ENCODE peak calls at places on chromosomes 16 and 17, in four cellular contexts. One of them, this sample, is unnamed.

GRCh38 chr17:18115517-18115916 is 7.0 kb downstream of the MYO15A start:
- DNase-seq in H1: no peak
- DNase-seq in IMR-90: no peak
- DNase-seq in A549: no peak
- DNase-seq in this sample: no peak

GRCh38 chr16:88781140-88782077 is 3.6 kb downstream of the PIEZO1 start:
- DNase-seq in IMR-90: no peak
- DNase-seq in H1: no peak
- DNase-seq in A549: no peak
- DNase-seq in this sample: no peak

GRCh38 chr17:73546770-73547345 is 97.4 kb downstream of the SDK2 start:
- DNase-seq in H1: peak
- DNase-seq in A549: peak
- DNase-seq in IMR-90: no peak
- DNase-seq in this sample: peak

GRCh38 chr17:41971721-41972523 is 5.3 kb downstream of the CNP start:
- DNase-seq in A549: no peak
- DNase-seq in IMR-90: no peak
- DNase-seq in H1: no peak
- DNase-seq in this sample: no peak

GRCh38 chr17:33375783-33376182 is 82.7 kb upstream of the ASIC2 start:
- DNase-seq in H1: no peak
- DNase-seq in A549: no peak
- DNase-seq in IMR-90: no peak
- DNase-seq in this sample: no peak

GRCh38 chr17:70423562-70423961 is 254.2 kb downstream of the KCNJ2 start:
- DNase-seq in A549: no peak
- DNase-seq in IMR-90: no peak
- DNase-seq in H1: no peak
- DNase-seq in this sample: no peak

GRCh38 chr16:70250748-70251650 is 741 bp downstream of the EXOSC6 start:
- DNase-seq in H1: peak
- DNase-seq in IMR-90: peak
- DNase-seq in A549: peak
- DNase-seq in this sample: peak

GRCh38 chr16:87410958-87411357 is 18.8 kb downstream of the MAP1LC3B start:
- DNase-seq in IMR-90: no peak
- DNase-seq in H1: no peak
- DNase-seq in A549: no peak
- DNase-seq in this sample: no peak

GRCh38 chr17:29918922-29919856 is 10.8 kb downstream of the SSH2 start:
- DNase-seq in IMR-90: peak
- DNase-seq in H1: no peak
- DNase-seq in A549: no peak
- DNase-seq in this sample: no peak

GRCh38 chr17:546456-546855 is 168.2 kb downstream of the VPS53 start:
- DNase-seq in H1: no peak
- DNase-seq in A549: no peak
- DNase-seq in IMR-90: no peak
- DNase-seq in this sample: no peak

GRCh38 chr16:19389246-19389645 is 28.4 kb upstream of the TMC5 start:
- DNase-seq in H1: peak
- DNase-seq in IMR-90: no peak
- DNase-seq in A549: peak
- DNase-seq in this sample: peak

GRCh38 chr16:29012913-29013641 is 28.2 kb downstream of the LAT start:
- DNase-seq in IMR-90: peak
- DNase-seq in H1: no peak
- DNase-seq in A549: no peak
- DNase-seq in this sample: no peak

GRCh38 chr17:14351493-14351892 is 50.6 kb downstream of the HS3ST3B1 start:
- DNase-seq in IMR-90: peak
- DNase-seq in H1: no peak
- DNase-seq in A549: no peak
- DNase-seq in this sample: no peak

GRCh38 chr17:46109603-46110189 is 83.5 kb downstream of the KANSL1 start:
- DNase-seq in H1: no peak
- DNase-seq in IMR-90: no peak
- DNase-seq in A549: no peak
- DNase-seq in this sample: no peak

GRCh38 chr17:75834279-75834920 is 9.8 kb downstream of the UNC13D start:
- DNase-seq in H1: no peak
- DNase-seq in IMR-90: no peak
- DNase-seq in A549: no peak
- DNase-seq in this sample: no peak

GRCh38 chr16:17407321-17407720 is 63.4 kb downstream of the XYLT1 start:
- DNase-seq in H1: no peak
- DNase-seq in A549: no peak
- DNase-seq in IMR-90: no peak
- DNase-seq in this sample: no peak

GRCh38 chr17:81196505-81197408 is 26.0 kb downstream of the CEP131 start:
- DNase-seq in A549: no peak
- DNase-seq in IMR-90: no peak
- DNase-seq in H1: no peak
- DNase-seq in this sample: no peak

GRCh38 chr17:29526322-29526721 is 40.5 kb downstream of the ABHD15 start:
- DNase-seq in A549: peak
- DNase-seq in H1: no peak
- DNase-seq in IMR-90: no peak
- DNase-seq in this sample: no peak

GRCh38 chr17:76502326-76503211 is 1.3 kb upstream of the RHBDF2 start:
- DNase-seq in H1: no peak
- DNase-seq in A549: no peak
- DNase-seq in IMR-90: no peak
- DNase-seq in this sample: no peak

DNA sequence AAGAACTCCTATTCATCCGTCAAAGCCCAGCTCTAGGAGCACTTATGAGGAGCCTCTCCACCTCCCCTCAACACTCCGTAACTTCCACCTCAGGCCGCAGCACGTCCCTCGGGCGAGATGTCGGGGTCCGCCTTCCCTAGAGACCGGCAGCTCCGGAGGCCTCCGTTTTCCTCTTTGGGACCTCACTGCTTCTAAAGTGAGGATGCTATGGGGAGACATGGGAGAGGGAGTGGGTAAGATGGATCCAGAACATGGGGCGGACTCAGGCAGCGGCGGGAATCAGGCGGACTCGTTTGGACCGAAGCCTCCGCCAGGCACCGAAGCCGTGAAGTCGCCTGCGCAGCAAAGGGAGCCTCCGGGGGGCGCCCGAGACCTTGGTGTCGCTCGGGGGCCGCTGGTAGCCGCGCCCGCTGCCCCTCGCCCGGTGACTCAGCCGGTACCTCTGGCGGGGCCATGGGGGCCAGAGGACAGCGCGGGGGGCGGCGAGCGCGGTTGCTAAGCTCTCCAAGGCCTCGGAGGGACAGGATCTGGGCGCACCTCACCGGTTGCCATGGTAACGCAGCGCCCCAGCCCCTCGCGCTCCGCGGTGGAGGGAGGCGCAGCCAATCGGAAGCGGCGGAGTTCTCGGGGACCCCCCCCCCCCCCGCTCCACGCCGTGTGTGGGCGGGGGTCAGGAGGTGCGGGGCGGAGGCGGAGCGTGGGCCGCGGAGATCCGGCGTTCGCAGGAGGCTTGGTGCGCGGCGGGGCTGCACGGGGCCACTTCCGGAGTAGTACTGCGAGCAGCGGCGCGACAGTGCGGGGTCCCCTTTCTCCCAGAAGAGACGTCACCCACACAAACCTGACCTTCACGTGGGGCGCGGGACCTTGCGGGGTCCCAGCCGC is 1.3 kb upstream of the HIC1 start:
- DNase-seq in IMR-90: peak
- DNase-seq in H1: peak
- DNase-seq in A549: peak
- DNase-seq in this sample: peak
- TF ChIP-seq RFX5 in IMR-90: peak
- TF ChIP-seq RFX5 in H1: no peak
- TF ChIP-seq RFX5 in A549: peak
- TF ChIP-seq RFX5 in this sample: no peak

DNA sequence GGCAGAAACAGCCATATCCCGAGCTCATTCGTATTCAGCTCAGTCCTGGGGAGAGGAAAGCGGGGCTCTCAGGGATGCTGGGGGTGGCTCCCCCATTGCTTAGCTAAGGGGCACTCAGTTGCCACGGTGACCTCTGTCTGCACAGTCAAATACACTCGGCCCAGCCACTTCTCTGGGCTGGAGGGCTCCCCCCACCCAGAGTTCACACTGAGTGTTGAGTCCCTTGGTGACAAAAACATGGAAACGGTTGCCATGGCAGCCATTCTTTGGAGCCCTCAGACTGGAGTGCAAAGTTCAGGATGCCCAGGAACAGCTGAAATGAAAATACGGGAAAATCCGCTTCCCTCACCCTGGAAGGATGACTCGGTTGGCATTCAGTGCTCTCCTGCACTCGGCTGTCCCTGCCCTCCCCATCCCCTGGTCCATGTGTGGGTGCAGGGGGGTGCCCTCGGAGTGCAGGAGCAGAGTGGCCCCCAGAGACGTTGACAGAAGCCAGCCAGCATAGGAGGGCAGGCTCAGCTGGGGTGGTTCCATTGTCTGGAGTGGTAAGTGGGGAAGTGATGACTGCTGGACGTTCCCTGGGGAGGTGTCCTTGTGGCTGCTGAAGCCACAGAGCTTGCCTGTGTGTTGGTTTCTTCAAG is 216.5 kb downstream of the NTN1 start:
- DNase-seq in IMR-90: no peak
- DNase-seq in H1: no peak
- DNase-seq in A549: no peak
- DNase-seq in this sample: no peak
- TF ChIP-seq RFX5 in IMR-90: no peak
- TF ChIP-seq RFX5 in H1: no peak
- TF ChIP-seq RFX5 in A549: no peak
- TF ChIP-seq RFX5 in this sample: no peak

GRCh38 chr16:1817716-1818115 is 8.9 kb downstream of the HAGH start:
- DNase-seq in A549: no peak
- DNase-seq in H1: no peak
- DNase-seq in IMR-90: no peak
- DNase-seq in this sample: no peak

GRCh38 chr16:1818204-1818872 is 8.3 kb downstream of the HAGH start:
- DNase-seq in IMR-90: no peak
- DNase-seq in A549: no peak
- DNase-seq in H1: no peak
- DNase-seq in this sample: no peak

GRCh38 chr16:1815461-1815860 is 11.2 kb downstream of the HAGH start:
- DNase-seq in H1: no peak
- DNase-seq in A549: no peak
- DNase-seq in IMR-90: no peak
- DNase-seq in this sample: no peak

GRCh38 chr16:1817276-1817589 is 9.4 kb downstream of the HAGH start:
- DNase-seq in IMR-90: no peak
- DNase-seq in H1: no peak
- DNase-seq in A549: no peak
- DNase-seq in this sample: no peak

DNA sequence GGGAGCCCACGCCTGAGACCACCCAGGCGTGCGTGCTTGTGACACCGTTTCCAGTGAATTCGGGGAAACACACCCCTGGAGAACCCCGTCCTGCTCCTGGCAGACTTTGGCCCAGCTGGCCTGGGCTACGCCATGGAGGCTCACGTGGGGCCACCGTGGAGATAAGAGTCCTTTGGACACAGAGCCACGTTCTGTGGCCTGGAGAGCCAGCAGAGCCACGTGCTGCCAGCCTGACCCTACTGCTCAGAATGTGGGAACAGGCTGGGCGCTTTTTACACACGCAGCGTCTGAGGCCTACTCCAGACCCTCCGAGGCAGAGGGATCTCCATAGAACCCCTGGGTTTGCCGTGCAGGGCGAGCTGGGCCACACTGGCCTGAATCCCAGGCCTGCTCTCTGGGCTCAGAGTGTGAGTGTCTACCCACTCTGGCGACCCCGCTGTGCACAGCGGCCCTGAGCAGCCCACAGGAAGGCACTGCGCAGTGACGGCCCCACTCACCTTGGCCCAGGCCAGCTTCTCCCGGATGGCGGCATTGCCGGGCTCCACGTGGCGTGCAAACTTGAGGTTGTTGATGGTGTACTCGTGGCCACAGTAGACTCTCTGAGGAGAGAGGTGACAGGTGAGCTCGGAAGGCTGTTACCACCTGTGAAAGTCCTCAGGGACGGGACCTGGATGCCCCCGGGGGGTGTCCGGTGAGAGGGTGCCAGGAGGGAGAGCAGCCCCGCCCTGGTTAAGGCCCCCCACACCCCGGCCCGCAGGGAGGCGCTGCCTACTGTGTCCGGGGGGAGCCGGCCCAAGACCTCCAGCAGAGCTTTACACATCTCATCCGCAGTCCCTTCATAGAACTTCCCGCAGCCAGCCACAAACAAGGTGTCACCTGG is 10.0 kb downstream of the HAGH start:
- DNase-seq in H1: no peak
- DNase-seq in A549: no peak
- DNase-seq in IMR-90: no peak
- DNase-seq in this sample: no peak
- TF ChIP-seq RFX5 in H1: no peak
- TF ChIP-seq RFX5 in A549: no peak
- TF ChIP-seq RFX5 in IMR-90: no peak
- TF ChIP-seq RFX5 in this sample: no peak

GRCh38 chr16:27789595-27790241 is 239.8 kb downstream of the KATNIP start:
- DNase-seq in A549: no peak
- DNase-seq in H1: no peak
- DNase-seq in IMR-90: no peak
- DNase-seq in this sample: no peak

GRCh38 chr16:27791404-27791719 is 241.4 kb downstream of the KATNIP start:
- DNase-seq in H1: no peak
- DNase-seq in A549: no peak
- DNase-seq in IMR-90: no peak
- DNase-seq in this sample: no peak

GRCh38 chr16:27792486-27793275 is 242.7 kb downstream of the KATNIP start:
- DNase-seq in H1: no peak
- DNase-seq in IMR-90: no peak
- DNase-seq in A549: no peak
- DNase-seq in this sample: no peak

GRCh38 chr16:27789150-27789549 is 239.2 kb downstream of the KATNIP start:
- DNase-seq in IMR-90: no peak
- DNase-seq in H1: no peak
- DNase-seq in A549: no peak
- DNase-seq in this sample: no peak

DNA sequence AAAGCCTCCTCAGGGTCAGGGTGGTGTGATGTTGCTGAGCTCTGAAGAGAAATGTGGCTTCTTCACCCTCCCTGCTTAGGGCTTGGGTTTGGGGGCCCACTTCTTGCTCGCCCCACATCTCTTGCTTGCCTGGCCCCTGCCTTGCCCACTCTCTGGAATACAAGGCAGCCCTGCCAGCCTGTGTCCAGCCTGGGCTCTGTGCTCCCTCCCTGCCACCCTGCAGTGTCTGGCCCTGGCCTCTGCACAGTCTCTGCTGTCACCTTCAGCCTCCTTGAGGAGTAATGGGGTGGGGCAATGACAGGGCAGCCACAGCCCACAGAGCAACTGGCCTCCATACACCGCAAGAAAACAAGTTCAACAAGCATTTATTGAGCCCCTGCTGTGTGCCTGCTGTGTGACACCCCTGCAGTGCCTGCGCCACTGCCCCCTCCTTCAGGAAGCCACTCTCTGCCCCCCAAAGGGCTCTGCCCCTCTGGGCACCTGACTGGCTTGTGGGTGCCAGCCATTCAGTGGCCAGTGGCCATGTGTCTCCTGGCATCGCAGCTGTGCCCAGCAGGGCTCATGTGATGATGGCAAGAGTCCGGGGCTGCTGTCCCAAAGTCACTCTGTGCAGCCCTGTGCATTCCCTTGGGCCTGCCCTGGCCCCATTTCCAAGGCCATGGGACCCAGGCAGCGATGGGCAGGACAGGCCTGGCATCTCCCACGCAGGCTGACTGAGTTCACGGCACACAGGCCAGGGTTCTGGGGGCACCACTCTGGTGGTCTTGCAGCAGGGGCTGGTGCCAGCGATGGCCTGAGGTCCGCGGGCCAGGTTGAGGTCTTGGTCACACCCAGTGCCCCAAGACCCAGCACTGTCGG is 240.8 kb downstream of the KATNIP start:
- DNase-seq in IMR-90: no peak
- DNase-seq in H1: no peak
- DNase-seq in A549: no peak
- DNase-seq in this sample: no peak
- TF ChIP-seq RFX5 in IMR-90: no peak
- TF ChIP-seq RFX5 in H1: no peak
- TF ChIP-seq RFX5 in A549: no peak
- TF ChIP-seq RFX5 in this sample: no peak

This sample was measured in K562.